ENCODE peak calls at places on chromosomes 16 and 17, in seven cellular contexts. One of them, this sample, is unnamed.

GRCh38 chr16:66801320-66802105 is at the start of gene TERB1:
- DNase-seq in mucosa of descending colon: no peak
- DNase-seq in Kasumi-1: no peak
- DNase-seq in posterior cingulate gyrus: peak; percentile 69
- DNase-seq in substantia nigra: no peak
- DNase-seq in cardiac fibroblast: no peak
- DNase-seq in fibroblast of gingiva: no peak
- DNase-seq in this sample: no peak

GRCh38 chr16:22625948-22626347 is 115.3 kb downstream of the NPIPB5 start:
- DNase-seq in substantia nigra: no peak
- DNase-seq in posterior cingulate gyrus: no peak
- DNase-seq in cardiac fibroblast: peak; percentile 39
- DNase-seq in Kasumi-1: no peak
- DNase-seq in fibroblast of gingiva: no peak
- DNase-seq in mucosa of descending colon: no peak
- DNase-seq in this sample: no peak

GRCh38 chr17:63910096-63910495 is 962 bp downstream of the CSHL1 start:
- DNase-seq in Kasumi-1: no peak
- DNase-seq in mucosa of descending colon: no peak
- DNase-seq in fibroblast of gingiva: no peak
- DNase-seq in substantia nigra: no peak
- DNase-seq in posterior cingulate gyrus: no peak
- DNase-seq in cardiac fibroblast: no peak
- DNase-seq in this sample: no peak

GRCh38 chr16:87757841-87758426 is 7.9 kb downstream of the KLHDC4 start:
- DNase-seq in mucosa of descending colon: no peak
- DNase-seq in cardiac fibroblast: peak; percentile 52
- DNase-seq in posterior cingulate gyrus: no peak
- DNase-seq in substantia nigra: no peak
- DNase-seq in fibroblast of gingiva: peak; percentile 43
- DNase-seq in Kasumi-1: no peak
- DNase-seq in this sample: no peak

GRCh38 chr17:7043544-7044268 is at the start of gene SLC16A11:
- DNase-seq in cardiac fibroblast: peak; percentile 56
- DNase-seq in mucosa of descending colon: peak; percentile 71
- DNase-seq in posterior cingulate gyrus: peak; percentile 82
- DNase-seq in Kasumi-1: no peak
- DNase-seq in substantia nigra: no peak
- DNase-seq in fibroblast of gingiva: no peak
- DNase-seq in this sample: peak; percentile 51

GRCh38 chr17:44556114-44556853 is 1.0 kb upstream of the FZD2 start:
- DNase-seq in cardiac fibroblast: peak; percentile 69
- DNase-seq in substantia nigra: no peak
- DNase-seq in Kasumi-1: peak; percentile 69
- DNase-seq in posterior cingulate gyrus: no peak
- DNase-seq in fibroblast of gingiva: peak; percentile 45
- DNase-seq in mucosa of descending colon: no peak
- DNase-seq in this sample: no peak

GRCh38 chr17:45225964-45226530 is 4.4 kb downstream of the FMNL1 start:
- DNase-seq in cardiac fibroblast: peak; percentile 22
- DNase-seq in substantia nigra: no peak
- DNase-seq in fibroblast of gingiva: no peak
- DNase-seq in mucosa of descending colon: peak; percentile 83
- DNase-seq in Kasumi-1: peak; percentile 98
- DNase-seq in posterior cingulate gyrus: peak; percentile 78
- DNase-seq in this sample: peak; percentile 44

GRCh38 chr17:38566666-38567031 is 39.1 kb downstream of the SRCIN1 start:
- DNase-seq in mucosa of descending colon: no peak
- DNase-seq in posterior cingulate gyrus: no peak
- DNase-seq in cardiac fibroblast: no peak
- DNase-seq in substantia nigra: no peak
- DNase-seq in fibroblast of gingiva: no peak
- DNase-seq in Kasumi-1: no peak
- DNase-seq in this sample: no peak

GRCh38 chr16:14559809-14560227 is 70.2 kb downstream of the PARN start:
- DNase-seq in cardiac fibroblast: peak; percentile 32
- DNase-seq in substantia nigra: peak; percentile 9
- DNase-seq in fibroblast of gingiva: peak; percentile 65
- DNase-seq in posterior cingulate gyrus: peak; percentile 73
- DNase-seq in Kasumi-1: no peak
- DNase-seq in mucosa of descending colon: peak; percentile 51
- DNase-seq in this sample: peak; percentile 6

GRCh38 chr17:55731586-55732250 is 9.1 kb upstream of the TMEM100 start:
- DNase-seq in mucosa of descending colon: peak; percentile 26
- DNase-seq in fibroblast of gingiva: peak; percentile 80
- DNase-seq in posterior cingulate gyrus: no peak
- DNase-seq in substantia nigra: no peak
- DNase-seq in cardiac fibroblast: peak; percentile 62
- DNase-seq in Kasumi-1: no peak
- DNase-seq in this sample: no peak

GRCh38 chr17:32755045-32755805 is 121.7 kb downstream of the MYO1D start:
- DNase-seq in cardiac fibroblast: peak; percentile 85
- DNase-seq in fibroblast of gingiva: peak; percentile 57
- DNase-seq in mucosa of descending colon: no peak
- DNase-seq in substantia nigra: no peak
- DNase-seq in Kasumi-1: peak; percentile 86
- DNase-seq in posterior cingulate gyrus: no peak
- DNase-seq in this sample: no peak

GRCh38 chr17:28549274-28550132 is 2.9 kb downstream of the UNC119 start:
- DNase-seq in mucosa of descending colon: peak; percentile 38
- DNase-seq in substantia nigra: no peak
- DNase-seq in fibroblast of gingiva: no peak
- DNase-seq in cardiac fibroblast: no peak
- DNase-seq in posterior cingulate gyrus: no peak
- DNase-seq in Kasumi-1: peak; percentile 22
- DNase-seq in this sample: no peak

GRCh38 chr17:44968225-44969143 is at the start of gene C1QL1:
- DNase-seq in posterior cingulate gyrus: peak; percentile 89
- DNase-seq in substantia nigra: peak; percentile 67
- DNase-seq in cardiac fibroblast: peak; percentile 81
- DNase-seq in mucosa of descending colon: peak; percentile 95
- DNase-seq in fibroblast of gingiva: peak; percentile 86
- DNase-seq in Kasumi-1: peak; percentile 74
- DNase-seq in this sample: peak; percentile 42

GRCh38 chr16:75218256-75219076 is at the start of gene CTRB1:
- DNase-seq in Kasumi-1: no peak
- DNase-seq in substantia nigra: peak; percentile 33
- DNase-seq in fibroblast of gingiva: no peak
- DNase-seq in cardiac fibroblast: no peak
- DNase-seq in posterior cingulate gyrus: peak; percentile 81
- DNase-seq in mucosa of descending colon: no peak
- DNase-seq in this sample: no peak

GRCh38 chr17:81469266-81469665 is 43.3 kb downstream of the ACTG1 start:
- DNase-seq in substantia nigra: no peak
- DNase-seq in cardiac fibroblast: no peak
- DNase-seq in posterior cingulate gyrus: no peak
- DNase-seq in Kasumi-1: no peak
- DNase-seq in mucosa of descending colon: no peak
- DNase-seq in fibroblast of gingiva: no peak
- DNase-seq in this sample: no peak

GRCh38 chr16:59368586-59368985 is 634.5 kb upstream of the GOT2 start:
- DNase-seq in substantia nigra: no peak
- DNase-seq in posterior cingulate gyrus: no peak
- DNase-seq in cardiac fibroblast: no peak
- DNase-seq in Kasumi-1: no peak
- DNase-seq in mucosa of descending colon: no peak
- DNase-seq in fibroblast of gingiva: no peak
- DNase-seq in this sample: no peak

GRCh38 chr17:48027322-48027981 is 10.1 kb downstream of the COPZ2 start:
- DNase-seq in Kasumi-1: no peak
- DNase-seq in posterior cingulate gyrus: no peak
- DNase-seq in cardiac fibroblast: no peak
- DNase-seq in mucosa of descending colon: no peak
- DNase-seq in substantia nigra: no peak
- DNase-seq in fibroblast of gingiva: no peak
- DNase-seq in this sample: no peak

GRCh38 chr16:84003001-84003400 is 35.0 kb downstream of the NECAB2 start:
- DNase-seq in cardiac fibroblast: no peak
- DNase-seq in fibroblast of gingiva: no peak
- DNase-seq in posterior cingulate gyrus: no peak
- DNase-seq in mucosa of descending colon: no peak
- DNase-seq in substantia nigra: no peak
- DNase-seq in Kasumi-1: no peak
- DNase-seq in this sample: no peak

This sample was measured in C1 segment of cervical spinal cord.